ENCODE peak calls at places on chromosomes 12 and 14, in nine cellular contexts. One of them, this sample, is unnamed.
A peak's percentile ranks its signal among the peaks of the same experiment; 100 is the strongest.

GRCh38 chr12:47718531-47718930 is 6.8 kb downstream of the ENDOU start:
- DNase-seq in HCT116: no peak
- DNase-seq in breast epithelium: no peak
- DNase-seq in PC-9: no peak
- DNase-seq in kidney tubule cell: no peak
- DNase-seq in GM12865: no peak
- DNase-seq in NCI-H460: no peak
- DNase-seq in A549: no peak
- DNase-seq in lower leg skin: no peak
- DNase-seq in this sample: no peak

GRCh38 chr14:104168603-104169002 is 30.2 kb downstream of the KIF26A start:
- DNase-seq in HCT116: no peak
- DNase-seq in breast epithelium: no peak
- DNase-seq in PC-9: no peak
- DNase-seq in kidney tubule cell: no peak
- DNase-seq in GM12865: no peak
- DNase-seq in NCI-H460: no peak
- DNase-seq in A549: no peak
- DNase-seq in lower leg skin: no peak
- DNase-seq in this sample: no peak

GRCh38 chr14:98198385-98198784 is 1073.6 kb downstream of the BCL11B start:
- DNase-seq in HCT116: no peak
- DNase-seq in breast epithelium: no peak
- DNase-seq in PC-9: no peak
- DNase-seq in kidney tubule cell: peak; percentile 43
- DNase-seq in GM12865: peak; percentile 97
- DNase-seq in NCI-H460: no peak
- DNase-seq in A549: no peak
- DNase-seq in lower leg skin: no peak
- DNase-seq in this sample: no peak

GRCh38 chr12:112996501-112996900 is 18.2 kb downstream of the OAS2 start:
- DNase-seq in HCT116: no peak
- DNase-seq in breast epithelium: no peak
- DNase-seq in PC-9: no peak
- DNase-seq in kidney tubule cell: no peak
- DNase-seq in GM12865: no peak
- DNase-seq in NCI-H460: no peak
- DNase-seq in A549: no peak
- DNase-seq in lower leg skin: no peak
- DNase-seq in this sample: no peak

GRCh38 chr12:66190519-66191406 is 1.7 kb downstream of the IRAK3 start:
- DNase-seq in HCT116: no peak
- DNase-seq in breast epithelium: no peak
- DNase-seq in PC-9: no peak
- DNase-seq in kidney tubule cell: no peak
- DNase-seq in GM12865: no peak
- DNase-seq in NCI-H460: no peak
- DNase-seq in A549: no peak
- DNase-seq in lower leg skin: no peak
- DNase-seq in this sample: no peak

GRCh38 chr14:63486729-63487128 is 56.4 kb downstream of the PPP2R5E start:
- DNase-seq in HCT116: no peak
- DNase-seq in breast epithelium: no peak
- DNase-seq in PC-9: no peak
- DNase-seq in kidney tubule cell: no peak
- DNase-seq in GM12865: no peak
- DNase-seq in NCI-H460: no peak
- DNase-seq in A549: no peak
- DNase-seq in lower leg skin: no peak
- DNase-seq in this sample: no peak

GRCh38 chr14:82720931-82721330 is 1187.3 kb upstream of the SEL1L start:
- DNase-seq in HCT116: no peak
- DNase-seq in breast epithelium: no peak
- DNase-seq in PC-9: no peak
- DNase-seq in kidney tubule cell: no peak
- DNase-seq in GM12865: no peak
- DNase-seq in NCI-H460: no peak
- DNase-seq in A549: no peak
- DNase-seq in lower leg skin: no peak
- DNase-seq in this sample: no peak

GRCh38 chr14:21505009-21505553 is 6.1 kb downstream of the METTL3 start:
- DNase-seq in HCT116: no peak
- DNase-seq in breast epithelium: no peak
- DNase-seq in PC-9: no peak
- DNase-seq in kidney tubule cell: no peak
- DNase-seq in GM12865: peak; percentile 58
- DNase-seq in NCI-H460: no peak
- DNase-seq in A549: no peak
- DNase-seq in lower leg skin: no peak
- DNase-seq in this sample: no peak

GRCh38 chr14:58918066-58918465 is 270.4 kb upstream of the DAAM1 start:
- DNase-seq in HCT116: no peak
- DNase-seq in breast epithelium: no peak
- DNase-seq in PC-9: no peak
- DNase-seq in kidney tubule cell: peak; percentile 89
- DNase-seq in GM12865: no peak
- DNase-seq in NCI-H460: no peak
- DNase-seq in A549: peak; percentile 10
- DNase-seq in lower leg skin: no peak
- DNase-seq in this sample: no peak

GRCh38 chr14:22448035-22448904 is 140.8 kb downstream of the DAD1 start:
- DNase-seq in HCT116: no peak
- DNase-seq in breast epithelium: no peak
- DNase-seq in PC-9: no peak
- DNase-seq in kidney tubule cell: peak; percentile 71
- DNase-seq in GM12865: peak; percentile 86
- DNase-seq in NCI-H460: no peak
- DNase-seq in A549: no peak
- DNase-seq in lower leg skin: no peak
- DNase-seq in this sample: no peak

GRCh38 chr12:117844114-117844513 is 124.7 kb downstream of the KSR2 start:
- DNase-seq in HCT116: no peak
- DNase-seq in breast epithelium: no peak
- DNase-seq in PC-9: no peak
- DNase-seq in kidney tubule cell: no peak
- DNase-seq in GM12865: no peak
- DNase-seq in NCI-H460: no peak
- DNase-seq in A549: no peak
- DNase-seq in lower leg skin: no peak
- DNase-seq in this sample: no peak

GRCh38 chr14:95500772-95501401 is 15.6 kb downstream of the SYNE3 start:
- DNase-seq in HCT116: no peak
- DNase-seq in breast epithelium: no peak
- DNase-seq in PC-9: no peak
- DNase-seq in kidney tubule cell: peak; percentile 28
- DNase-seq in GM12865: no peak
- DNase-seq in NCI-H460: no peak
- DNase-seq in A549: peak; percentile 31
- DNase-seq in lower leg skin: no peak
- DNase-seq in this sample: no peak

GRCh38 chr14:91870001-91870400 is 2.7 kb upstream of the TC2N start:
- DNase-seq in HCT116: no peak
- DNase-seq in breast epithelium: no peak
- DNase-seq in PC-9: peak; percentile 5
- DNase-seq in kidney tubule cell: peak; percentile 76
- DNase-seq in GM12865: no peak
- DNase-seq in NCI-H460: no peak
- DNase-seq in A549: peak; percentile 15
- DNase-seq in lower leg skin: no peak
- DNase-seq in this sample: no peak

GRCh38 chr14:30620178-30620577 is 1.9 kb upstream of the SCFD1 start:
- DNase-seq in HCT116: no peak
- DNase-seq in breast epithelium: no peak
- DNase-seq in PC-9: no peak
- DNase-seq in kidney tubule cell: peak; percentile 25
- DNase-seq in GM12865: peak; percentile 77
- DNase-seq in NCI-H460: no peak
- DNase-seq in A549: peak; percentile 7
- DNase-seq in lower leg skin: no peak
- DNase-seq in this sample: no peak

GRCh38 chr14:63134801-63135200 is 69.4 kb upstream of the RHOJ start:
- DNase-seq in HCT116: no peak
- DNase-seq in breast epithelium: no peak
- DNase-seq in PC-9: no peak
- DNase-seq in kidney tubule cell: peak; percentile 13
- DNase-seq in GM12865: no peak
- DNase-seq in NCI-H460: no peak
- DNase-seq in A549: peak; percentile 4
- DNase-seq in lower leg skin: no peak
- DNase-seq in this sample: no peak

GRCh38 chr14:74763803-74764531 is 851 bp downstream of the YLPM1 start:
- DNase-seq in HCT116: no peak
- DNase-seq in breast epithelium: no peak
- DNase-seq in PC-9: peak; percentile 50
- DNase-seq in kidney tubule cell: peak; percentile 45
- DNase-seq in GM12865: peak; percentile 10
- DNase-seq in NCI-H460: no peak
- DNase-seq in A549: no peak
- DNase-seq in lower leg skin: peak; percentile 86
- DNase-seq in this sample: no peak

This sample was measured in type B pancreatic cell.